ENCODE peak calls at places on chromosomes 6 and 20, in ten cellular contexts. O is RWPE1; S is astrocyte of the hippocampus; L is colonic mucosa; A is tibial artery; Z is nucleus accumbens; H is activated naive CD8-positive, alpha-beta T cell treated with anti-CD3 and anti-CD28 coated beads for 36 hours; Y is fibroblast of pulmonary artery; X is endothelial cell of umbilical vein; W is SK-N-MC. I is an unnamed sample.

GRCh38 chr6:22091424-22091948 is 205.3 kb downstream of the PRL start:
- DNase-seq in S (no peak), A (no peak), Z (no peak), O (no peak), Y (no peak), X (peak; percentile 25), L (no peak), H (no peak), W (no peak), I (no peak)

GRCh38 chr6:100176951-100177710 is 183.1 kb upstream of the MCHR2 start:
- DNase-seq in W (no peak), X (no peak), A (no peak), Y (no peak), H (no peak), S (peak; percentile 22), Z (no peak), O (no peak), L (no peak), I (no peak)

GRCh38 chr6:24547243-24547642 is 52.5 kb downstream of the ALDH5A1 start:
- DNase-seq in Y (peak; percentile 10), S (no peak), O (no peak), L (no peak), Z (no peak), W (no peak), X (no peak), H (peak; percentile 56), A (no peak), I (peak; percentile 16)

GRCh38 chr6:95230071-95230740 is 347.1 kb upstream of the MANEA start:
- DNase-seq in W (no peak), L (no peak), S (no peak), H (no peak), X (no peak), Y (no peak), Z (no peak), O (no peak), A (no peak), I (no peak)

GRCh38 chr20:11520596-11520995 is 397.1 kb upstream of the BTBD3 start:
- DNase-seq in H (no peak), S (peak; percentile 56), Y (no peak), W (no peak), X (no peak), A (no peak), Z (no peak), O (no peak), L (no peak), I (no peak)

GRCh38 chr20:4592316-4593148 is 129.2 kb upstream of the PRND start:
- DNase-seq in H (peak; percentile 71), O (peak; percentile 62), W (no peak), X (peak; percentile 48), Y (peak; percentile 28), S (peak; percentile 82), Z (no peak), L (peak; percentile 31), A (no peak), I (peak; percentile 42)

GRCh38 chr20:17023811-17024210 is 203.0 kb upstream of the PCSK2 start:
- DNase-seq in S (peak; percentile 48), Y (no peak), O (no peak), W (no peak), L (no peak), A (no peak), Z (no peak), H (no peak), X (no peak), I (no peak)

GRCh38 chr20:58131111-58131510 is 97.3 kb downstream of the ANKRD60 start:
- DNase-seq in X (no peak), S (peak; percentile 71), Z (no peak), Y (no peak), W (no peak), O (no peak), A (peak; percentile 58), H (no peak), L (no peak), I (no peak)

GRCh38 chr6:155077784-155078183 is 82.7 kb downstream of the TIAM2 start:
- DNase-seq in L (no peak), X (no peak), H (no peak), W (no peak), Z (no peak), O (no peak), A (no peak), S (peak; percentile 25), Y (no peak), I (no peak)

GRCh38 chr6:6908116-6908515 is 199.6 kb upstream of the RREB1 start:
- DNase-seq in Z (no peak), H (no peak), Y (no peak), W (no peak), L (no peak), A (no peak), X (no peak), S (no peak), O (no peak), I (no peak)

GRCh38 chr6:40779399-40779798 is 192.2 kb upstream of the LRFN2 start:
- DNase-seq in S (peak; percentile 38), Z (no peak), X (peak; percentile 46), L (no peak), H (no peak), O (peak; percentile 39), Y (peak; percentile 30), W (no peak), A (no peak), I (no peak)